ENCODE peak calls at places on chromosomes 3 and 15, in nine cellular contexts. O, K, Q, E, H, U, C, F and L are unnamed samples. For H3K36me3 and H3K27me3, the result is how much of the 10 kb centered on the place peaks cover.

GRCh38 chr15:76999996-77000395 is 5.1 kb downstream of the PSTPIP1 start:
- DNase-seq in O (no peak), K (no peak), Q (no peak), E (no peak), H (no peak), U (peak), C (no peak), F (no peak), L (no peak)

GRCh38 chr3:195829897-195830254 is 18.1 kb upstream of the MUC4 start:
- DNase-seq in O (no peak), K (no peak), Q (no peak), E (no peak), H (no peak), U (no peak), C (no peak), F (no peak), L (no peak)

GRCh38 chr15:51758645-51759044 is 7.2 kb downstream of the TMOD2 start:
- DNase-seq in O (no peak), K (peak), Q (no peak), E (peak), H (peak), U (no peak), C (no peak), F (no peak), L (peak)

GRCh38 chr3:115741650-115742049 is 118.3 kb downstream of the GAP43 start:
- DNase-seq in O (no peak), K (no peak), Q (no peak), E (no peak), H (no peak), U (no peak), C (no peak), F (no peak), L (no peak)

GRCh38 chr3:155078959-155079794 is 942 bp upstream of the MME start:
- DNase-seq in O (no peak), K (no peak), Q (no peak), E (no peak), H (no peak), U (no peak), C (no peak), F (no peak), L (no peak)

GRCh38 chr3:10619989-10620832 is 114.8 kb upstream of the ATP2B2 start:
- DNase-seq in O (no peak), K (no peak), Q (no peak), E (no peak), H (no peak), U (peak), C (no peak), F (no peak), L (no peak)

GRCh38 chr3:5138214-5138981 is 16.3 kb downstream of the ARL8B start:
- DNase-seq in O (no peak), K (peak), Q (no peak), E (no peak), H (no peak), U (no peak), C (no peak), F (no peak), L (no peak)

GRCh38 chr15:101027920-101028319 is 108.8 kb downstream of the LRRK1 start:
- DNase-seq in O (no peak), K (no peak), Q (no peak), E (no peak), H (no peak), U (peak), C (no peak), F (no peak), L (peak)

GRCh38 chr3:76308541-76308940 is 523.2 kb upstream of the ZNF717 start:
- DNase-seq in O (no peak), K (peak), Q (no peak), E (no peak), H (no peak), U (no peak), C (no peak), F (no peak), L (no peak)

GRCh38 chr3:160685144-160685766 is 8.3 kb downstream of the ARL14 start:
- DNase-seq in O (no peak), K (no peak), Q (no peak), E (no peak), H (no peak), U (no peak), C (no peak), F (no peak), L (no peak)

GRCh38 chr3:181604267-181604666 is 107.5 kb upstream of the SOX2 start:
- DNase-seq in O (no peak), K (no peak), Q (no peak), E (no peak), H (no peak), U (no peak), C (no peak), F (no peak), L (no peak)

GRCh38 chr15:60353245-60353940 is 44.4 kb downstream of the ANXA2 start:
- DNase-seq in O (no peak), K (peak), Q (no peak), E (no peak), H (no peak), U (no peak), C (no peak), F (no peak), L (no peak)

GRCh38 chr3:150875548-150875947 is 29.7 kb downstream of the MINDY4B start:
- DNase-seq in O (no peak), K (peak), Q (no peak), E (no peak), H (no peak), U (no peak), C (no peak), F (no peak), L (no peak)

GRCh38 chr3:31550452-31551251 is 17.9 kb downstream of the STT3B start:
- DNase-seq in O (no peak), K (peak), Q (no peak), E (no peak), H (no peak), U (no peak), C (no peak), F (no peak), L (no peak)

GRCh38 chr3:102074951-102075350 is 225.6 kb downstream of the NFKBIZ start:
- DNase-seq in O (no peak), K (no peak), Q (no peak), E (no peak), H (no peak), U (no peak), C (no peak), F (no peak), L (no peak)

GRCh38 chr3:43031490-43032216 is 52.5 kb downstream of the GASK1A start:
- DNase-seq in O (no peak), K (no peak), Q (no peak), E (peak), H (no peak), U (no peak), C (no peak), F (peak), L (peak)

GRCh38 chr3:32996755-32997091 is 45.3 kb downstream of the CCR4 start:
- DNase-seq in O (no peak), K (no peak), Q (no peak), E (no peak), H (no peak), U (no peak), C (no peak), F (no peak), L (no peak)

GRCh38 chr15:92681141-92681622 is 25.6 kb upstream of the FAM174B start:
- DNase-seq in O (no peak), K (peak), Q (no peak), E (no peak), H (no peak), U (no peak), C (no peak), F (no peak), L (peak)

GRCh38 chr3:58043933-58044332 is 35.7 kb downstream of the FLNB start:
- DNase-seq in O (no peak), K (no peak), Q (no peak), E (no peak), H (no peak), U (no peak), C (no peak), F (no peak), L (no peak)

GRCh38 chr15:101118615-101119014 is 133.2 kb downstream of the CHSY1 start:
- DNase-seq in O (no peak), K (no peak), Q (no peak), E (no peak), H (no peak), U (peak), C (no peak), F (no peak), L (no peak)

GRCh38 chr15:65318870-65319356 is 14.4 kb downstream of the RNU5B-1 start:
- DNase-seq in O (no peak), K (peak), Q (peak), E (peak), H (peak), U (peak), C (peak), F (peak), L (peak)

GRCh38 chr3:177427096-177427495 is 229.8 kb upstream of the TBL1XR1 start:
- DNase-seq in O (peak), K (no peak), Q (no peak), E (no peak), H (no peak), U (no peak), C (no peak), F (peak), L (no peak)

GRCh38 chr3:192467230-192468186 is 259.8 kb downstream of the FGF12 start:
- DNase-seq in O (peak), K (peak), Q (peak), E (no peak), H (peak), U (peak), C (peak), F (peak), L (peak)

GRCh38 chr15:92149469-92149868 is 244.2 kb upstream of the ST8SIA2 start:
- DNase-seq in O (no peak), K (no peak), Q (no peak), E (no peak), H (no peak), U (no peak), C (no peak), F (no peak), L (no peak)

GRCh38 chr3:119428538-119428937 is 34.9 kb downstream of the TMEM39A start:
- DNase-seq in O (no peak), K (no peak), Q (no peak), E (no peak), H (no peak), U (no peak), C (no peak), F (no peak), L (no peak)
- TF ChIP-seq CTCF in O (no peak), K (peak), Q (no peak), E (no peak), H (no peak), U (no peak), C (no peak), F (no peak), L (no peak)

DNA sequence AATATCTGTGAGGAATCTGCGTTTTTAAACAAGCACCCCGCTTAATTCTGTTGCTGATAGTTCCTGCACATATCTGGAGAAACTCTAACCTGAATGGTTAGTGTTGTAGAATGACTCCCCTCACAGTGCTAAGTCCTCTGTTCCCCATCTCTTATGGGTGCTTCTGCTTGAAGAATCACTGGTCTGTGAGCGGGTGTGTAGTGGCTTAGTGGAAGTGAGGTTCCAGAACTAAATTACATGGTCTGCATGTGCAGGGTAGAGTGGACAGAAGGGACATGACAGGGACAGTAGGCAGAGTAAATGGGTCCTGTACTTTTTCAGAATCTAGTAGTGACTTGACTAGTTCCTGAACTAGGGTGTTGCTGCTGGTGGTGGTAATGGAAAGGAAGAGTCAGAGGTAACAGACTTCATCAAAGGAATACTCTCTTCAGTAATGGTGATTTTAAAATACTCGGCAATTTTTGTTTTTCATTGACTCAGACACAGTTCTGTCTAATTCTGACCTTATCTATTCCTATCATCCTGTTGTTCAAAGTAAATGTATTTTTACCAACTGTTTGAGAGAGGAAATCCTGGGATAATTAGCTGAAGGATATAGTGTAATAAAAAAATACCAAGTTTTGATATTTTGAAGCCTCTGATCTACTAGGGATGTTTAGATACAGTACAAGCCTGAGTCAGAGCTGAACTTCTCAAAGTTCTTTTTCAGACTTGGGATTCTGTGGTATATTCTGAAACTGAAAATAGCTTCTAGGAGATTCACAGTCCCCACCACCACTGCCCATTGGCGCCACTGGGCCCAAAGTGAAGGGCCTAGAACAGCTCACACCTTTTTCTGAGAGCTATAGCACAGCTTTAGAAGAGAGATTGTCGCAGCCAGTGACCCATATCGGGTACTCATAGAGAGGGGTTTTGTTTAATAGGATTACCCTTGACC is 55.5 kb downstream of the FNDC3B start:
- DNase-seq in O (peak), K (peak), Q (no peak), E (no peak), H (no peak), U (no peak), C (no peak), F (no peak), L (no peak)
- H3K36me3 ChIP-seq in O (under half), K (under half), Q (under half), E (under half), H (under half), U (under half), C (under half), F (under half), L (under half)

GRCh38 chr3:13079510-13079909 is 6.3 kb upstream of the IQSEC1 start:
- DNase-seq in O (no peak), K (no peak), Q (no peak), E (no peak), H (no peak), U (no peak), C (no peak), F (no peak), L (no peak)

GRCh38 chr3:13080026-13080425 is 6.8 kb upstream of the IQSEC1 start:
- DNase-seq in O (no peak), K (no peak), Q (no peak), E (no peak), H (no peak), U (no peak), C (no peak), F (no peak), L (no peak)

GRCh38 chr3:13077431-13078157 is 4.4 kb upstream of the IQSEC1 start:
- DNase-seq in O (no peak), K (peak), Q (no peak), E (peak), H (peak), U (no peak), C (no peak), F (no peak), L (peak)

GRCh38 chr3:13078158-13078905 is 5.1 kb upstream of the IQSEC1 start:
- DNase-seq in O (no peak), K (no peak), Q (no peak), E (no peak), H (no peak), U (no peak), C (no peak), F (no peak), L (no peak)

DNA sequence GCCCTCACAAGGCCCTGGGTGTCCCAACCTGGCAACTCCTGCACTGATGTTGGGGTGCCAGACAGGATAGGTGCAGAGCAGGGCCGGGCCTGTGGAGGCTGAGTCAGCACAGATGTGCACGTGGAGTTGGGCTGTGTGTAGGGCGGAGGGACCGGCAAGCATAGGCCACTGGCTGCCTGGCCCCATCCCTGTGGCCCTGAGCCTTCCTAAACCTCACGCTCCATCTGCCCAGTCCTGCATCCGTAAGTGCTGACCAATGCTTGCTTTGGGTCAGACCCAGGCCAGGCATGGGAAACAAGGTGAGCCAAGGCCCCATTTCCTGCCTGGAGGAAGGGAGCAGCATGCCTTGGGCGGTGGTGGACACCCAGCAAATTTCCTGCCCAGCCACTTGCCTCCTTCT is 5.8 kb upstream of the IQSEC1 start:
- DNase-seq in O (no peak), K (no peak), Q (no peak), E (no peak), H (no peak), U (no peak), C (no peak), F (no peak), L (no peak)
- H3K27me3 ChIP-seq in O (under half), K (under half), Q (under half), E (under half), H (under half), U (under half), C (under half), F (under half), L (under half)

GRCh38 chr3:72041531-72041930 is 256.6 kb upstream of the PROK2 start:
- DNase-seq in O (no peak), K (no peak), Q (no peak), E (no peak), H (peak), U (no peak), C (no peak), F (no peak), L (no peak)
- TF ChIP-seq CTCF in O (no peak), K (peak), Q (no peak), E (no peak), H (no peak), U (no peak), C (no peak), F (no peak), L (no peak)

GRCh38 chr15:23003736-23004135 is 23.6 kb upstream of the CYFIP1 start:
- DNase-seq in O (no peak), K (no peak), Q (no peak), E (no peak), H (no peak), U (no peak), C (no peak), F (no peak), L (no peak)
- H3K36me3 ChIP-seq in O (under half), K (under half), Q (under half), E (half or more), H (under half), U (half or more), C (half or more), F (under half), L (half or more)

GRCh38 chr3:194160158-194160557 is 24.2 kb downstream of the HES1 start:
- DNase-seq in O (no peak), K (no peak), Q (no peak), E (no peak), H (no peak), U (no peak), C (no peak), F (no peak), L (no peak)
- H3K27me3 ChIP-seq in O (under half), K (under half), Q (under half), E (under half), H (under half), U (under half), C (under half), F (under half), L (under half)